ENCODE peak calls at places on chromosomes 1 and 21, in five cellular contexts. W, Q, X, V and C are unnamed samples.

GRCh38 chr1:46193984-46194570 is 4.2 kb downstream of the POMGNT1 start:
- DNase-seq in W (no peak), Q (no peak), X (no peak), V (no peak), C (no peak)

GRCh38 chr1:79448426-79448825 is 441.9 kb upstream of the ADGRL4 start:
- DNase-seq in W (no peak), Q (no peak), X (no peak), V (no peak), C (no peak)

GRCh38 chr1:158003409-158003805 is 10.0 kb downstream of the KIRREL1 start:
- DNase-seq in W (no peak), Q (no peak), X (no peak), V (no peak), C (no peak)

GRCh38 chr21:32322676-32323075 is 24.0 kb downstream of the MRAP start:
- DNase-seq in W (no peak), Q (no peak), X (no peak), V (no peak), C (no peak)

GRCh38 chr1:118978914-118979701 is 9.0 kb downstream of the TBX15 start:
- DNase-seq in W (no peak), Q (no peak), X (no peak), V (no peak), C (no peak)

GRCh38 chr1:95027046-95027445 is 45.7 kb downstream of the ALG14 start:
- DNase-seq in W (no peak), Q (no peak), X (no peak), V (no peak), C (no peak)

GRCh38 chr1:71780681-71781080 is 501.7 kb downstream of the NEGR1 start:
- DNase-seq in W (no peak), Q (no peak), X (no peak), V (no peak), C (no peak)

GRCh38 chr1:221947731-221948130 is 205.8 kb upstream of the DUSP10 start:
- DNase-seq in W (no peak), Q (no peak), X (no peak), V (no peak), C (no peak)